ENCODE peak calls at places on chromosomes 7 and 10, in five cellular contexts. A is astrocyte of the spinal cord, D is mammary epithelial cell, X is breast epithelium, S is A673. U is an unnamed sample.

GRCh38 chr10:56139405-56139804 is 221.7 kb downstream of the ZWINT start:
- DNase-seq in A (no peak), D (no peak), X (no peak), S (no peak), U (no peak)

GRCh38 chr7:102912742-102913141 is at the start of gene LRRC17:
- DNase-seq in A (peak), D (no peak), X (no peak), S (peak), U (peak)

GRCh38 chr10:5741276-5741675 is 56.6 kb downstream of the TASOR2 start:
- DNase-seq in A (no peak), D (no peak), X (no peak), S (no peak), U (no peak)

GRCh38 chr7:28408974-28409715 is 3.2 kb upstream of the CREB5 start:
- DNase-seq in A (peak), D (peak), X (peak), S (peak), U (peak)

GRCh38 chr10:60309891-60310290 is 79.8 kb downstream of the ANK3 start:
- DNase-seq in A (no peak), D (no peak), X (no peak), S (no peak), U (no peak)

GRCh38 chr10:27699778-27700177 is 45.8 kb downstream of the MKX start:
- DNase-seq in A (no peak), D (no peak), X (no peak), S (no peak), U (no peak)

GRCh38 chr10:6953131-6953834 is 373.2 kb upstream of the PRKCQ start:
- DNase-seq in A (peak), D (no peak), X (no peak), S (no peak), U (peak)

GRCh38 chr7:86720306-86720705 is 76.6 kb downstream of the GRM3 start:
- DNase-seq in A (no peak), D (no peak), X (no peak), S (no peak), U (no peak)

GRCh38 chr10:133276435-133277201 is at the start of gene ADAM8:
- DNase-seq in A (no peak), D (no peak), X (no peak), S (no peak), U (no peak)

GRCh38 chr7:121961491-121961890 is 88.5 kb downstream of the PTPRZ1 start:
- DNase-seq in A (no peak), D (no peak), X (no peak), S (no peak), U (no peak)

DNA sequence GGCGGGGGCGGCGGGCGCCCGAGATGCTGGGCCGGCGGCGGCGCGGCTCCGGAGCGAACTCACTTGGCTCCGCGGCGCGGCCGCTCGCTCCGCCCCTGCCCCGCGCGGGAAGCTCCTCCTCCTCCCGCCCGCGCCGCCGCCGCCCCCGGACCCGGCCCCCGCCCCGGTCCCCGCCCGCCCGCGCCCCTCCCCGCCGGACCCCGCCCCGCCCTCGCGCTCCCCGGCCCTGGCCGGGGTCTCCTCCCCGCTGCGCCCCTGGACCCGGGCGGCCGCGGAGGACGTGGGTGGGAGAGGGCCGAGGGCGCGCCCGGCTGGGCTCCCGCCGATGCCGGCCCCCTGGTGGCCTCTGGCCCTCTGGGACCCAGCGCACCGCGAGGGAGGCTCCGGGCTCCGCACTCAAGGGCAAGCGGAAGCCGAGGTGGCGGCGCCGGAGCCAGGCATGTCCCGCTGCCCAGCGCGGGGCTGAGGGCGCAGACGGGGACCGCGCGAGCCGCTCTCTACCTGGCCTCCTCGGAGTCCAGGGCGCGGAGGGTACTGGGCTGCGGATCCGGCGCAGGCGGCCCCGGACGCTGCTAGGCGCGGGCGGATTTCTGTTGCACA is at the start of gene TCERG1L:
- DNase-seq in A (no peak), D (no peak), X (no peak), S (peak), U (no peak)
- H3K4me3 ChIP-seq in A (no peak), D (no peak), X (no peak), S (peak), U (no peak)

GRCh38 chr10:127996586-127996985 is 89.7 kb downstream of the PTPRE start:
- DNase-seq in A (no peak), D (no peak), X (no peak), S (no peak), U (no peak)

GRCh38 chr10:127990846-127991542 is 84.1 kb downstream of the PTPRE start:
- DNase-seq in A (peak), D (peak), X (no peak), S (peak), U (peak)

GRCh38 chr10:127991543-127992255 is 84.8 kb downstream of the PTPRE start:
- DNase-seq in A (no peak), D (no peak), X (no peak), S (no peak), U (no peak)

GRCh38 chr10:127992376-127992775 is 85.5 kb downstream of the PTPRE start:
- DNase-seq in A (no peak), D (no peak), X (no peak), S (no peak), U (no peak)

DNA sequence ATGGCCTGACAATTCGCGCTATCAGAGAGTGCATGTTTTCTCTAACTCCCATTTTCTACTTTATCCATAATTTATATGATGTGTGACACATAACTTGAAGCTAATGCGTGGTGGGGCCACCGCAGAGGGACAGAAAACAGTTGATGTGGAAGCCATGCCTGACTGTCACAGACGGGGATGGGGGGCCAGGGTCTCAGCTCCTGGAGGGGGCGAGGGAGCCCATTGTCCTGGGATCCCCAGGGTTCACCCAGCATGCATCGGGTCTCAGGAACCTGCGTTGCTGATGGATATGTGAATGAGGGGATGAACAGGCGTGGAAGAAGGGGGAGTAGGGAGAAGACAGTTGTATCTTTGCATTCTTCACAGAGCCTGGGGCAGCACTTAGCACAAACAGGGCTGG is 86.4 kb downstream of the PTPRE start:
- DNase-seq in A (no peak), D (no peak), X (no peak), S (no peak), U (no peak)
- H3K4me3 ChIP-seq in A (no peak), D (no peak), X (no peak), S (no peak), U (no peak)

GRCh38 chr7:130950054-130950453 is 216.0 kb upstream of the KLF14 start:
- DNase-seq in A (no peak), D (no peak), X (no peak), S (no peak), U (no peak)

GRCh38 chr7:130951976-130952313 is 217.9 kb upstream of the KLF14 start:
- DNase-seq in A (no peak), D (no peak), X (no peak), S (no peak), U (no peak)

GRCh38 chr7:130952477-130952876 is 218.5 kb upstream of the KLF14 start:
- DNase-seq in A (no peak), D (no peak), X (no peak), S (no peak), U (no peak)

GRCh38 chr7:130950741-130951140 is 216.7 kb upstream of the KLF14 start:
- DNase-seq in A (no peak), D (no peak), X (no peak), S (no peak), U (no peak)

DNA sequence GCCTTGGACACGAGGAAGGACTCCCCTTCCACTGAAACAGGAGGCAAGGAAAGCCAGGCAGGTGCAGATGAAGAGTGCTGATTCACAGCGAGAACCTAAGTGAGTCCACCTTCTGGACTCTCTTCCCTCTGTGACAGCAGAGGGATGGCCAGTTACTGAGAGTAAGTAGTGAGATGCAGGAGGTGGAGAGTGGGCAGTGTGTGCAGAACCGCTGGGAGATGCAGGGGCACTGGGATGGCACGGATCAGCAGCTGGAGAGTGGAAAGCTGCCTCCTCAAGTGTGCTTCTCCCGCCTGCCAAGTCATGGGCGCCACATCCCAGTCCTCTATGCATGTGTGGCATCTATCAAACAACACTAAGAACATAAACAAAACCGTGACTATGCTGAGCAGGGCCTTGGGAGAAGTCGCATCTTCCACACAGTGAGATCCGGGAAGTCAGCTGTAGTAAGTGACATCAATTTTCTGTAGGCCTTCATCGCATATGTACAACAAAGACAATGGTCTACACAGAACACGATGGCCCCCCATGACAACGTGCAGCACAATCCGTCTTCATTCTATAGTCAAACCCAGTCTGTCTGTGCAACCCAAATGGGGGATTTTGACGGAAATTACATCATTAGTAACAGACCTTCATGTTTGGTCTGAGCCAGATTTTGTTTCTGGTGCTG is 217.4 kb upstream of the KLF14 start:
- DNase-seq in A (no peak), D (no peak), X (no peak), S (no peak), U (no peak)
- H3K4me3 ChIP-seq in A (no peak), D (no peak), X (no peak), S (no peak), U (no peak)

GRCh38 chr10:98031440-98031839 is 1.0 kb upstream of the CRTAC1 start:
- DNase-seq in A (no peak), D (no peak), X (no peak), S (no peak), U (no peak)

GRCh38 chr10:98030093-98030821 is at the start of gene CRTAC1:
- DNase-seq in A (peak), D (no peak), X (no peak), S (peak), U (no peak)

GRCh38 chr10:98028168-98028770 is 2.2 kb downstream of the CRTAC1 start:
- DNase-seq in A (peak), D (no peak), X (no peak), S (peak), U (no peak)

GRCh38 chr10:98030991-98031431 is 590 bp upstream of the CRTAC1 start:
- DNase-seq in A (no peak), D (no peak), X (no peak), S (no peak), U (no peak)

DNA sequence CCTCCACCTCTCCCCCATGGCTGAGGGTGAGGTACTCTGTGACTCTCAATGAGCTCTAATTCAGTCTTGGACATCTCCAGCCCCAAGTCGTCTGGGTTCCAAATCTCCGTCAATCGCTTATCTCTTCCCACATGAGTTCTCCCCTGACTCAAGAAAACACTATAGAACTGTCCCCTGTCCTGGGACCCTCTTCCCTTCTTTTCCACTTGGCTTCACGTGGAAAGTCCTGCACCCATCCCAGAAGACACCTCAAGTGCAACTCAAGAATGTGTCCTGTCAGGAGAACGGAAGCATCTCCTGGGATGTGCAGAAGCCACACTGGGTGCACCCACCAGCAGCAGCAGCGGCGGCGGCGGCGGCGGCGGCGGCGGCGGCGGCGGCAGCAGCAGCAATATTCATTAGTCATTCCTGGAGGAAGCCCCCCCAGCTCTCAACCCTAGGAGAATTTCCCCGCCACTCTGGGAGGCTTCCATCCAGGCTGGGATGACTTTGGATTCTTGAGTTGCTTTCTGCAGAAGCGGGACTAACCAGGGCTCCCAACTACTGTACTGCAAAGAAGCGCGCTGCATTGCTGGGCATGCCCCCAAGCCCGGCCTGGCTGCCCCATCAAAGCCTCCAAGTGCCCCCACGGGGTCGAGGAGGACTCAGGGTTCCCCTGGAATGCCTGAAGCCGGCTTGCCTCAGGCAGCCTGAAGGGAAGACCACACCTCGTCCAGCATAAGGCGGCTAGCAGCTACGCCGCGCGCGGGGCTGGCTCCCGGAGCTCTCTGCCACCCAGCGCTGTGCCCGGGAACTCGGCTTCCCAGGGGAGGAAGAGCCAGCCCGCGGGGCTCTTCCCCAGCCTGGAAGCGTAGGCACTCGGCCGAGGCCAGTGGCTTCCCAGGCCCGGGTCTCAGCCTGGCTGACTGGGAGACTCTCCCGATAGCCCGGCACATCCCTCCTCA is 1.0 kb downstream of the CRTAC1 start:
- DNase-seq in A (no peak), D (no peak), X (no peak), S (no peak), U (no peak)
- H3K4me3 ChIP-seq in A (no peak), D (no peak), X (peak), S (peak), U (peak)

DNA sequence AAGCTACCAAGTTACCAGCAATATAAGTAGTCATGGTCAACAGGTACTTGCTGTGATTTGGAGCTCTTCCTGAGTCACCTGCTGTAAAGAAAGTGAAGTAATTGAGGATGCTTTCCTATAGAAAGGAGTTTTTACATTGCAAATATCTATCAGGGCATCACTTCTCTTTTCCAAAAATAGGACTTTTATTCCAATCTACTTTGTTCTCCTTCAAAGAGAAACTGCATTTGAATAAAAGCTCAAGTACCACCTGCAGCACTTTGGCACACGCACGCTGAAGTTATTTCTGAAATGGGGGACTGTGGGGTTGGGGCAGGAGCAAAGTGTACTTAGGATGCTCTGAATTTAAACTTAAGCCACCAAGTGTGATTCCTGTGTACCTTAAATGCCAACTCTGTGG is 81.8 kb upstream of the PRKAR2B start:
- DNase-seq in A (no peak), D (no peak), X (no peak), S (no peak), U (no peak)
- H3K4me3 ChIP-seq in A (no peak), D (no peak), X (no peak), S (no peak), U (no peak)

GRCh38 chr7:158815471-158816128 is 13.7 kb downstream of the ESYT2 start:
- DNase-seq in A (peak), D (no peak), X (no peak), S (no peak), U (no peak)
- H3K4me3 ChIP-seq in A (no peak), D (no peak), X (no peak), S (peak), U (no peak)

GRCh38 chr10:45417746-45418145 is 43.7 kb downstream of the ALOX5 start:
- DNase-seq in A (no peak), D (no peak), X (no peak), S (no peak), U (no peak)
- H3K4me3 ChIP-seq in A (no peak), D (no peak), X (no peak), S (no peak), U (no peak)